ENCODE peak calls at places on chromosomes 16 and 17, in four cellular contexts. K, F, U and N are unnamed samples.

GRCh38 chr16:54422569-54422978 is 136.0 kb upstream of the IRX3 start:
- DNase-seq in F (no peak), K (no peak), U (no peak), N (no peak)

GRCh38 chr17:7974638-7975131 is 27.7 kb upstream of the GUCY2D start:
- DNase-seq in F (no peak), K (no peak), U (no peak), N (no peak)

GRCh38 chr17:20200016-20200788 is 191.0 kb downstream of the SPECC1 start:
- DNase-seq in K (no peak), U (no peak), F (no peak), N (no peak)

GRCh38 chr16:10386517-10387377 is 886 bp downstream of the ATF7IP2 start:
- DNase-seq in K (no peak), U (no peak), F (no peak), N (no peak)

GRCh38 chr16:89906141-89907025 is 12.3 kb upstream of the MC1R start:
- DNase-seq in U (no peak), K (no peak), F (no peak), N (no peak)

GRCh38 chr16:68287276-68288251 is 23.2 kb downstream of the SLC7A6OS start:
- DNase-seq in F (peak; percentile 75), K (no peak), U (peak; percentile 77), N (peak; percentile 76)

GRCh38 chr17:77163001-77163400 is 22.2 kb downstream of the SEC14L1 start:
- DNase-seq in U (no peak), K (no peak), F (no peak), N (no peak)

GRCh38 chr16:66845080-66845410 is 831 bp downstream of the CA7 start:
- DNase-seq in K (no peak), U (no peak), F (no peak), N (no peak)

GRCh38 chr17:76199466-76199865 is 40.8 kb downstream of the RNF157 start:
- DNase-seq in K (no peak), F (no peak), U (no peak), N (no peak)

GRCh38 chr17:37824534-37825485 is 80.0 kb upstream of the HNF1B start:
- DNase-seq in K (no peak), U (no peak), F (peak; percentile 98), N (peak; percentile 55)

GRCh38 chr16:49121636-49122035 is 160.0 kb downstream of the CBLN1 start:
- DNase-seq in K (no peak), U (no peak), F (no peak), N (no peak)

GRCh38 chr17:81489986-81490598 is 22.5 kb downstream of the ACTG1 start:
- DNase-seq in U (peak; percentile 7), F (no peak), K (no peak), N (no peak)

GRCh38 chr16:58744497-58744896 is 10.4 kb upstream of the GOT2 start:
- DNase-seq in U (no peak), F (no peak), K (no peak), N (no peak)

GRCh38 chr16:54447606-54448440 is 161.2 kb upstream of the IRX3 start:
- DNase-seq in U (no peak), K (no peak), F (peak; percentile 86), N (peak; percentile 27)

GRCh38 chr17:81409190-81409935 is 14.1 kb downstream of the BAHCC1 start:
- DNase-seq in K (no peak), U (no peak), F (no peak), N (no peak)